ENCODE peak calls at places on chromosomes 6 and 20, in six cellular contexts. B, Z, R, E, K and O are unnamed samples.

GRCh38 chr6:13696226-13696625 is 15.4 kb downstream of the RANBP9 start:
- DNase-seq in Z (no peak), B (no peak), E (no peak), K (no peak), R (peak; percentile 65), O (no peak)

GRCh38 chr6:164554700-164555479 is 754.5 kb downstream of the C6orf118 start:
- DNase-seq in R (no peak), Z (no peak), E (no peak), B (no peak), K (no peak), O (no peak)

GRCh38 chr6:139981810-139982550 is 607.5 kb upstream of the CITED2 start:
- DNase-seq in E (no peak), K (peak; percentile 66), R (peak; percentile 84), B (no peak), Z (no peak), O (no peak)

GRCh38 chr6:22332726-22333125 is 35.9 kb upstream of the PRL start:
- DNase-seq in R (no peak), Z (no peak), K (no peak), B (no peak), E (no peak), O (no peak)

GRCh38 chr6:32840604-32841246 is 2.2 kb upstream of the TAP2 start:
- DNase-seq in K (no peak), E (no peak), R (no peak), B (no peak), Z (no peak), O (no peak)

GRCh38 chr20:46562373-46563169 is 12.1 kb upstream of the OCSTAMP start:
- DNase-seq in Z (peak; percentile 81), E (peak; percentile 56), B (peak; percentile 49), R (peak; percentile 47), K (peak; percentile 78), O (peak; percentile 35)

GRCh38 chr6:169263374-169263773 is 9.7 kb upstream of the THBS2 start:
- DNase-seq in R (no peak), E (no peak), B (no peak), Z (peak; percentile 25), K (no peak), O (no peak)

GRCh38 chr20:61543086-61543485 is 291.0 kb downstream of the CDH4 start:
- DNase-seq in E (no peak), Z (no peak), K (no peak), R (no peak), B (no peak), O (no peak)

GRCh38 chr6:17032595-17033591 is 69.0 kb upstream of the STMND1 start:
- DNase-seq in R (peak; percentile 91), B (peak; percentile 63), K (peak; percentile 82), E (peak; percentile 50), Z (no peak), O (no peak)

GRCh38 chr6:49550413-49551125 is at the start of gene C6orf141:
- DNase-seq in E (no peak), K (peak; percentile 64), R (no peak), Z (no peak), B (peak; percentile 66), O (no peak)

GRCh38 chr6:108736832-108737231 is 111.4 kb upstream of the ARMC2 start:
- DNase-seq in E (peak; percentile 30), K (peak; percentile 69), Z (peak; percentile 60), B (peak; percentile 59), R (peak; percentile 77), O (no peak)

GRCh38 chr20:51042657-51043247 is 19.8 kb upstream of the KCNG1 start:
- DNase-seq in Z (no peak), R (no peak), E (no peak), K (no peak), B (no peak), O (no peak)

GRCh38 chr6:72250664-72251063 is 364.3 kb downstream of the RIMS1 start:
- DNase-seq in Z (no peak), K (no peak), B (no peak), R (no peak), E (no peak), O (no peak)

DNA sequence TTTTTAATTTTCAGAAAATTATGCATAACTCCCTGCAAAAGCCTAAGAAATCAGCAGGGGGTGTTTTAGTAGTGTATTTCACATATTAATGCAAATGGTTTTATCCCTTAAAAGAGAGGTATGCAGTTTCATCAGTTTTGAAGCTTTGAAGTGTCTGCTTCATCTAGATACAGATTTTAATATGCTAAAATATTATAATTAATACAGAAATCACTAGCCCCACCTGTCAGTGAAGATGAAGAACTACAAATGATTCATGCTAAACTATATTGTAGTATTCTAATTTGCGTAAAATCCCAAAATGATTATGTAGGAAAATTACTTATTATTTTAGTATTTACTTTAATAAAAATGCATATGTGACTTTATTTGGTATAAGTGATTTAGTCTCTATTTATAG is 2.9 kb upstream of the TFB1M start:
- DNase-seq in K (no peak), R (peak; percentile 9), Z (no peak), E (no peak), B (no peak), O (no peak)
- TF ChIP-seq CTCF in K (peak; percentile 14), R (peak; percentile 23), Z (no peak), E (peak; percentile 41), B (no peak), O (no peak)

GRCh38 chr20:53578492-53579222 is 15.0 kb downstream of the ZNF217 start:
- DNase-seq in R (peak; percentile 88), K (peak; percentile 92), B (no peak), Z (peak; percentile 94), E (no peak), O (no peak)

GRCh38 chr20:53580376-53581111 is 13.1 kb downstream of the ZNF217 start:
- DNase-seq in B (peak; percentile 10), E (no peak), K (no peak), Z (no peak), R (no peak), O (no peak)

GRCh38 chr20:53579266-53579580 is 14.4 kb downstream of the ZNF217 start:
- DNase-seq in Z (no peak), E (no peak), B (peak; percentile 3), R (no peak), K (no peak), O (no peak)

GRCh38 chr20:53581444-53582311 is 12.0 kb downstream of the ZNF217 start:
- DNase-seq in E (no peak), R (no peak), B (no peak), K (no peak), Z (peak; percentile 10), O (no peak)

DNA sequence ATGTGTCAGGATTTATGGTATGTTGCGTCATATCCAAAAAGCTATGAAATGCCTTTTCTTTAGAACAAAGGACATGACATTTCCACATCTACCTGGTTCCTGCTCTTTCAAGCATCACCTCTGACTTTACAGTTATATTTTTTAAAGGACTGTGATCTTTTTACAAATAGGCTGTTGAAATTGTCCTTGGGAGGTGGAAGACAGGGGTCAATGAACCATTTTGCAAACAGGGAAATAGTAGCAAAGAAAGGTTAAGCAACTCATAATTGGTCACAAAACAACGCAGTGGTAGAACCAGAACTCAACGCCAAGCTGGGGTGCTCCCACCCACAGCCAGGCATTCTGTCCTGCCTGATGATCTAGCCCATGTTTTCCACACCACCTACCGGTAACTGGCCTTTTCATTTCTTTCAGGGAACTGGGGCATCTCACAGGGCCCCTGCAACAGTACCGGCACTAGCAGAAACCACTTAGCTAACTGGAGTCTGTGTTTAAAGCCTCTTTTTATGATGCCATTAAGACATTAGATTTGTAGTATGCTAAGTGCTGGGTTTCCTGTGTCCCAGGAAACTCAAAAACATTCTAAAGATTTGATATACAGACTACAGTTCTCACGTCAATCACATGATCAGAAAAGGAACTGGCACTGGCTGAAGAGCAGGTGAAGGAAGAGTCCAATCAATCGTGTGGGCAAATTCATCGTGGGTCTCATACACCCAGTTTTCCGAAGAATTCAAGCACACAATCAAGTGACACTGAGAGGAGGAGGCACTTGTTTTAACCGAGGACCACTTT is 13.9 kb downstream of the ZNF217 start:
- DNase-seq in R (peak; percentile 58), K (peak; percentile 42), E (peak; percentile 37), Z (peak; percentile 91), B (peak; percentile 32), O (no peak)
- TF ChIP-seq CTCF in R (no peak), K (no peak), E (no peak), Z (no peak), B (no peak), O (no peak)

GRCh38 chr20:36305602-36306556 is at the start of gene DLGAP4:
- DNase-seq in E (no peak), B (no peak), K (no peak), R (no peak), Z (no peak), O (no peak)
- TF ChIP-seq CTCF in E (no peak), B (no peak), K (no peak), R (no peak), Z (no peak), O (no peak)

GRCh38 chr20:15902493-15902892 is 670.8 kb downstream of the KIF16B start:
- DNase-seq in Z (peak; percentile 45), B (no peak), K (no peak), E (no peak), R (no peak), O (no peak)
- TF ChIP-seq CTCF in Z (peak; percentile 52), B (no peak), K (no peak), E (no peak), R (peak; percentile 16), O (no peak)

DNA sequence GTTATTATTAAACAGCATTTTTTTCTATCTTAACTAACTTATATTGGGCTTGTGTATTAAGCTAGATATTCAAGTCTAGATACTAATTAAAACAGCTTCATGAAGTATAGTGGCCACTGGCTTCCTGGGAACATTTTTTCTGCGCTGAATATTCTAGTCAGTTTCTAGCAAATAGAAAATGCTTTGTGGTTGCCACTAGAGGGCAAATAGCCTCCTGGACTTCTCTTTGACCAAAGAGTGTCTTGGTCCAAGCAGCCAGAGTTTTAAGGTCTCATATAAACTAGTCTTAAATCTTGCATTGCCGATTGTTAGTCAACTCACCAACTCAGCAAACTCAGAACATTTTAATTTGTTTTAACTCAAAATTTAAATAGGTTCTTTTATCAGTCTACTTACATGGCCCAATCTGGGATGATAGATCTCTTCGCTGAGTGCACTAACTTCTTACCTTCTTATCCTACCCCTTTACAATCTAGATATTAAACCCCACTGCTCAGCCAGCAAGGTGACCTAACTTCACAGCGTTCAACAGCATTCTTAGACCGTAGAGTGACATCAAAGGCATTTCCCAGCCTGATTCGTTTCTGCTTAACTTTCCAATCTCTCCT is 24.6 kb upstream of the ID4 start:
- DNase-seq in R (peak; percentile 59), B (no peak), K (peak; percentile 53), E (no peak), Z (peak; percentile 38), O (no peak)
- TF ChIP-seq CTCF in R (peak; percentile 75), B (peak; percentile 40), K (peak; percentile 52), E (peak; percentile 67), Z (peak; percentile 64), O (no peak)

GRCh38 chr6:146901940-146902816 is 302.0 kb upstream of the STXBP5 start:
- DNase-seq in R (no peak), B (no peak), Z (peak; percentile 45), E (no peak), K (no peak), O (no peak)
- TF ChIP-seq CTCF in R (no peak), B (no peak), Z (no peak), E (no peak), K (peak; percentile 24), O (no peak)